ENCODE peak calls at places on chromosome 14, in nine cellular contexts. B is Panc1; O is posterior cingulate gyrus; U is NCI-H1092 treated with DMSO at 0.1 percent for 48 hours; S is CD8-positive, alpha-beta memory T cell; D is NCI-H2081; K is activated T-helper 1 cell treated with anti-CD3 and anti-CD28 coated beads, Interleukin-2, amount 50 U/mL, for 16 hours; Z is progenitor cell of endocrine pancreas; V is mesendoderm. C is an unnamed sample.

GRCh38 chr14:102906616-102907302 is 15.7 kb upstream of the AMN start:
- DNase-seq in D (no peak), Z (no peak), K (no peak), O (no peak), B (no peak), U (no peak), V (no peak), S (no peak), C (no peak)

GRCh38 chr14:71488703-71489141 is 443.5 kb upstream of the RGS6 start:
- DNase-seq in D (no peak), B (no peak), O (no peak), K (no peak), Z (no peak), S (no peak), U (no peak), V (no peak), C (no peak)

GRCh38 chr14:67941456-67942018 is 122.0 kb downstream of the RAD51B start:
- DNase-seq in D (no peak), U (no peak), V (peak; percentile 11), Z (no peak), O (no peak), S (no peak), B (no peak), K (no peak), C (peak; percentile 53)

GRCh38 chr14:49659526-49660455 is 24.7 kb upstream of the DNAAF2 start:
- DNase-seq in O (no peak), Z (no peak), U (no peak), K (no peak), B (peak; percentile 65), D (peak; percentile 5), V (no peak), S (no peak), C (no peak)

GRCh38 chr14:35438910-35439713 is 34.6 kb upstream of the NFKBIA start:
- DNase-seq in Z (no peak), V (peak; percentile 49), D (no peak), K (no peak), S (no peak), U (peak; percentile 20), O (no peak), B (no peak), C (peak; percentile 12)

GRCh38 chr14:101602466-101602840 is 41.2 kb downstream of the DIO3 start:
- DNase-seq in U (no peak), S (no peak), D (no peak), V (no peak), K (no peak), Z (no peak), B (no peak), O (no peak), C (no peak)

GRCh38 chr14:39050389-39050788 is 52.6 kb downstream of the SEC23A start:
- DNase-seq in U (no peak), K (no peak), S (no peak), O (no peak), B (no peak), Z (no peak), D (no peak), V (no peak), C (no peak)

GRCh38 chr14:73786632-73786941 is 65.0 kb upstream of the PTGR2 start:
- DNase-seq in V (peak; percentile 76), O (no peak), D (no peak), K (no peak), B (no peak), S (no peak), U (no peak), Z (peak; percentile 34), C (peak; percentile 67)

GRCh38 chr14:54600685-54601084 is 33.8 kb downstream of the SAMD4A start:
- DNase-seq in D (no peak), K (no peak), O (no peak), B (no peak), S (no peak), V (no peak), U (no peak), Z (no peak), C (no peak)

GRCh38 chr14:99544971-99545370 is 59.0 kb downstream of the CCDC85C start:
- DNase-seq in S (no peak), K (no peak), Z (no peak), D (no peak), U (no peak), B (no peak), V (no peak), O (no peak), C (no peak)

GRCh38 chr14:68195126-68195525 is 375.5 kb downstream of the RAD51B start:
- DNase-seq in V (peak; percentile 38), U (peak; percentile 92), S (no peak), D (peak; percentile 77), K (no peak), Z (no peak), B (no peak), O (no peak), C (no peak)

GRCh38 chr14:69685716-69686115 is 74.3 kb downstream of the SUSD6 start:
- DNase-seq in V (no peak), S (no peak), Z (no peak), K (no peak), B (no peak), D (peak; percentile 87), U (peak; percentile 96), O (peak; percentile 66), C (peak; percentile 81)

GRCh38 chr14:63854330-63854729 is 1.5 kb downstream of the SYNE2 start:
- DNase-seq in V (no peak), D (peak; percentile 48), Z (no peak), B (no peak), S (no peak), O (no peak), U (peak; percentile 67), K (no peak), C (no peak)

GRCh38 chr14:105141486-105142281 is 26.9 kb downstream of the JAG2 start:
- DNase-seq in B (no peak), V (no peak), D (no peak), K (no peak), S (no peak), Z (no peak), O (peak; percentile 3), U (no peak), C (no peak)

GRCh38 chr14:73245401-73246325 is 8.4 kb downstream of the PAPLN start:
- DNase-seq in D (peak; percentile 52), U (no peak), B (no peak), V (no peak), S (peak; percentile 32), K (no peak), O (no peak), Z (no peak), C (no peak)

GRCh38 chr14:74558655-74559054 is 53.4 kb downstream of the LTBP2 start:
- DNase-seq in K (no peak), B (no peak), V (no peak), D (no peak), S (no peak), O (no peak), U (no peak), Z (no peak), C (no peak)

GRCh38 chr14:21136024-21136423 is 19.8 kb downstream of the OR5AU1 start:
- DNase-seq in Z (no peak), S (no peak), D (peak; percentile 8), B (no peak), U (peak; percentile 6), V (peak; percentile 19), K (no peak), O (no peak), C (peak; percentile 12)

GRCh38 chr14:68143341-68143807 is 323.8 kb downstream of the RAD51B start:
- DNase-seq in O (peak; percentile 10), Z (no peak), K (no peak), V (no peak), U (peak; percentile 75), D (no peak), S (no peak), B (no peak), C (no peak)

GRCh38 chr14:74521756-74522155 is 28.2 kb downstream of the ISCA2 start:
- DNase-seq in O (no peak), D (no peak), K (no peak), B (no peak), V (no peak), Z (no peak), S (no peak), U (no peak), C (no peak)

GRCh38 chr14:38174721-38175120 is 33.0 kb upstream of the SSTR1 start:
- DNase-seq in B (no peak), S (no peak), D (no peak), U (no peak), V (no peak), K (no peak), Z (no peak), O (no peak), C (no peak)

GRCh38 chr14:56120091-56120632 is 2.0 kb downstream of the PELI2 start:
- DNase-seq in B (no peak), U (peak; percentile 62), S (no peak), O (no peak), K (no peak), D (peak; percentile 31), V (peak; percentile 27), Z (no peak), C (peak; percentile 84)

GRCh38 chr14:64507376-64508156 is 3.0 kb downstream of the ZBTB1 start:
- DNase-seq in S (no peak), B (no peak), V (peak; percentile 32), U (no peak), Z (no peak), D (peak; percentile 23), K (peak; percentile 11), O (no peak), C (no peak)

GRCh38 chr14:64541261-64541970 is 875 bp downstream of the HSPA2 start:
- DNase-seq in K (no peak), O (no peak), B (no peak), D (no peak), Z (no peak), V (peak; percentile 22), S (peak; percentile 6), U (peak; percentile 73), C (no peak)